ENCODE peak calls at places on chromosome 19, in four cellular contexts. One of them, this sample, is unnamed.
A peak's percentile ranks its signal among the peaks of the same experiment; 100 is the strongest.

GRCh38 chr19:15452111-15453047 is 2.6 kb upstream of the WIZ start:
- DNase-seq in AG09319: peak; percentile 54
- DNase-seq in SK-N-SH: peak; percentile 98
- DNase-seq in IMR-90: peak; percentile 58
- DNase-seq in this sample: peak; percentile 87

GRCh38 chr19:6616011-6616410 is 25.1 kb upstream of the CD70 start:
- DNase-seq in AG09319: no peak
- DNase-seq in SK-N-SH: no peak
- DNase-seq in IMR-90: no peak
- DNase-seq in this sample: no peak

GRCh38 chr19:13872695-13873389 is 4.1 kb upstream of the NANOS3 start:
- DNase-seq in AG09319: no peak
- DNase-seq in SK-N-SH: peak; percentile 43
- DNase-seq in IMR-90: no peak
- DNase-seq in this sample: no peak

GRCh38 chr19:5683177-5683886 is 2.5 kb downstream of the HSD11B1L start:
- DNase-seq in AG09319: no peak
- DNase-seq in SK-N-SH: no peak
- DNase-seq in IMR-90: no peak
- DNase-seq in this sample: no peak

GRCh38 chr19:48568345-48568886 is 16.4 kb downstream of the SULT2B1 start:
- DNase-seq in AG09319: peak; percentile 75
- DNase-seq in SK-N-SH: peak; percentile 68
- DNase-seq in IMR-90: peak; percentile 88
- DNase-seq in this sample: peak; percentile 87

GRCh38 chr19:3036119-3036794 is 7.2 kb upstream of the TLE2 start:
- DNase-seq in AG09319: peak; percentile 73
- DNase-seq in SK-N-SH: peak; percentile 94
- DNase-seq in IMR-90: peak; percentile 85
- DNase-seq in this sample: peak; percentile 91

GRCh38 chr19:49498475-49498874 is 2.2 kb downstream of the RPS11 start:
- DNase-seq in AG09319: no peak
- DNase-seq in SK-N-SH: no peak
- DNase-seq in IMR-90: no peak
- DNase-seq in this sample: no peak

GRCh38 chr19:50358483-50359431 is 6.7 kb downstream of the NAPSA start:
- DNase-seq in AG09319: no peak
- DNase-seq in SK-N-SH: peak; percentile 89
- DNase-seq in IMR-90: peak; percentile 20
- DNase-seq in this sample: peak; percentile 57

GRCh38 chr19:15280915-15281683 is 48.9 kb upstream of the EPHX3 start:
- DNase-seq in AG09319: no peak
- DNase-seq in SK-N-SH: peak; percentile 70
- DNase-seq in IMR-90: peak; percentile 89
- DNase-seq in this sample: peak; percentile 77

GRCh38 chr19:45200614-45201013 is 22.0 kb downstream of the BLOC1S3 start:
- DNase-seq in AG09319: peak; percentile 31
- DNase-seq in SK-N-SH: no peak
- DNase-seq in IMR-90: peak; percentile 57
- DNase-seq in this sample: no peak

GRCh38 chr19:49862411-49863253 is 4.7 kb downstream of the PNKP start:
- DNase-seq in AG09319: no peak
- DNase-seq in SK-N-SH: peak; percentile 77
- DNase-seq in IMR-90: no peak
- DNase-seq in this sample: no peak

GRCh38 chr19:2896694-2897093 is 4.0 kb upstream of the ZNF57 start:
- DNase-seq in AG09319: no peak
- DNase-seq in SK-N-SH: no peak
- DNase-seq in IMR-90: no peak
- DNase-seq in this sample: no peak

GRCh38 chr19:4933528-4933927 is 24.2 kb downstream of the UHRF1 start:
- DNase-seq in AG09319: no peak
- DNase-seq in SK-N-SH: no peak
- DNase-seq in IMR-90: no peak
- DNase-seq in this sample: no peak

GRCh38 chr19:53519431-53519830 is 18.5 kb upstream of the ZNF331 start:
- DNase-seq in AG09319: no peak
- DNase-seq in SK-N-SH: no peak
- DNase-seq in IMR-90: no peak
- DNase-seq in this sample: no peak

GRCh38 chr19:33500586-33500985 is 21.0 kb downstream of the PEPD start:
- DNase-seq in AG09319: no peak
- DNase-seq in SK-N-SH: no peak
- DNase-seq in IMR-90: no peak
- DNase-seq in this sample: no peak

GRCh38 chr19:34838248-34838647 is 65.2 kb upstream of the ZNF599 start:
- DNase-seq in AG09319: no peak
- DNase-seq in SK-N-SH: peak; percentile 69
- DNase-seq in IMR-90: no peak
- DNase-seq in this sample: no peak

GRCh38 chr19:48481846-48482639 is 12.9 kb downstream of the CYTH2 start:
- DNase-seq in AG09319: no peak
- DNase-seq in SK-N-SH: no peak
- DNase-seq in IMR-90: no peak
- DNase-seq in this sample: no peak

GRCh38 chr19:2289714-2290435 is 7.9 kb upstream of the PEAK3 start:
- DNase-seq in AG09319: no peak
- DNase-seq in SK-N-SH: no peak
- DNase-seq in IMR-90: no peak
- DNase-seq in this sample: peak; percentile 44

GRCh38 chr19:4709440-4710280 is 14.0 kb downstream of the DPP9 start:
- DNase-seq in AG09319: no peak
- DNase-seq in SK-N-SH: no peak
- DNase-seq in IMR-90: no peak
- DNase-seq in this sample: no peak

GRCh38 chr19:44845286-44845611 is 848 bp upstream of the NECTIN2 start:
- DNase-seq in AG09319: no peak
- DNase-seq in SK-N-SH: no peak
- DNase-seq in IMR-90: no peak
- DNase-seq in this sample: no peak

GRCh38 chr19:53183146-53183545 is 10.0 kb downstream of the ZNF665 start:
- DNase-seq in AG09319: no peak
- DNase-seq in SK-N-SH: no peak
- DNase-seq in IMR-90: peak; percentile 66
- DNase-seq in this sample: no peak

GRCh38 chr19:27776020-27776419 is 1436.9 kb downstream of the UQCRFS1 start:
- DNase-seq in AG09319: no peak
- DNase-seq in SK-N-SH: no peak
- DNase-seq in IMR-90: peak; percentile 31
- DNase-seq in this sample: no peak

GRCh38 chr19:51441410-51442390 is 16.6 kb downstream of the SIGLEC8 start:
- DNase-seq in AG09319: no peak
- DNase-seq in SK-N-SH: no peak
- DNase-seq in IMR-90: no peak
- DNase-seq in this sample: no peak

GRCh38 chr19:8641908-8642547 is 11.6 kb downstream of the NFILZ start:
- DNase-seq in AG09319: no peak
- DNase-seq in SK-N-SH: peak; percentile 44
- DNase-seq in IMR-90: peak; percentile 65
- DNase-seq in this sample: no peak

GRCh38 chr19:52022193-52022592 is 6.0 kb downstream of the ZNF614 start:
- DNase-seq in AG09319: no peak
- DNase-seq in SK-N-SH: no peak
- DNase-seq in IMR-90: no peak
- DNase-seq in this sample: no peak

DNA sequence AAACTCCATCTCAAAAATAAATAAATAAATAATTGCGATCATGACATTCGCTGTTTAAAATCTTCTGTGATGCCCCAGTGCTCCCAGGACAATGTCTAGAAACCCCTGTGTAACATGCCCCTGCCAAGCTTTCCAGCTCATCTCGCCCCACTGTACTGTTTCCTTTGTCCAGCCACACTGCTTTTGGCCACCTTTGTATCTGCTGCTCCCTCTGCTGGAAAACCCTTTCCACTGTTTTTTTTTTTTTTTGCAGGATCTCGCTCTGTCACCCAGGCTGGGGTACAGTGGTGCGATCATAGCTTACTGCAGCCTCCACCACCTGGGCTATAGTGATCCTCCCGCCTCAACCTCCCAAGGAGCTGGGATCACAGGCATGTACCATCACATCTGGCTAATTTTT is 7.5 kb downstream of the PLAUR start:
- DNase-seq in AG09319: no peak
- DNase-seq in SK-N-SH: peak; percentile 36
- DNase-seq in IMR-90: no peak
- DNase-seq in this sample: no peak
- TF ChIP-seq CTCF in AG09319: peak; percentile 31
- TF ChIP-seq CTCF in SK-N-SH: peak; percentile 52
- TF ChIP-seq CTCF in IMR-90: peak; percentile 39
- TF ChIP-seq CTCF in this sample: no peak

DNA sequence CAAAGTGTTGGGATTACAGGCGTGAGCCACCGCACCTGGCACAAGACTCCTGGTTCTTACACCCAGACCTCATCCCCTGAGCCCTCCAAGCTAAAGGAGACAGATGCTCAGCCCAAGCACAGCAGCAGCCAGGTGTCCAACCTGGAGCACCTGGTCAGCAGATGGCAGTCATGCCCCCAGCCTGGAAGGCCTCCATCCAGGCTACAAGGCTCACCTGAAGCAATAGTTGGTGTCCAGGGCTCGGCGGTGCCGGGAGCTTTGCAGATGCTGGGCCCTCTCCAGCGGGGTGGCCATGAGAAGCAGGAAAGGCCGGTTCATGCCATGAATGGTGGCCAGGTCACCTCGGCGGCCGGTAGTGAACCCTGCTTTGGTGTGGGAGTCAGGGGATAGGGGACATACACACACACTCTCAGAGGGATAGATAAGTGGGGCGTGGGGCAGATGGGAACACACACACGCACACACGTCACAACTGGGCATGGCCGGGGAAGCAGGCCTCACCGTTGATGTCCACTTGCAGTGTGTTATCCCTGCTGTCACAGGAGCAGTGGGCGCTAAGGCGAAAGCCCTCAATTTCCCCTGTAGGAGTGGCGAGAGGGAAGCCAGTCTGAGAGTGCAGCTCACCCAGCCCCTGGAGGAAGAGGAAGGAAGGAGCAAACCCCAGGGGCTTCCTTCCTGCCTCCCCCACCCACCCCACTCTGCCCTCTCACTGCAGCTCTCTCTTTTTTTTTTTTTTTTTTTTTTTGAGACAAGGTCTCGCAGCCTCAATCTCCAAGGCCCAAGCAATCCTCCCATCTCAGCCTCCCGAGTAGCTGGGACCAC is 11.8 kb downstream of the TGFB1 start:
- DNase-seq in AG09319: no peak
- DNase-seq in SK-N-SH: peak; percentile 8
- DNase-seq in IMR-90: no peak
- DNase-seq in this sample: no peak
- TF ChIP-seq CTCF in AG09319: no peak
- TF ChIP-seq CTCF in SK-N-SH: no peak
- TF ChIP-seq CTCF in IMR-90: no peak
- TF ChIP-seq CTCF in this sample: no peak

GRCh38 chr19:39407644-39408391 is 1.2 kb downstream of the ZFP36 start:
- DNase-seq in AG09319: no peak
- DNase-seq in SK-N-SH: no peak
- DNase-seq in IMR-90: no peak
- DNase-seq in this sample: peak; percentile 67

GRCh38 chr19:39405261-39405912 is 1.3 kb upstream of the ZFP36 start:
- DNase-seq in AG09319: no peak
- DNase-seq in SK-N-SH: no peak
- DNase-seq in IMR-90: no peak
- DNase-seq in this sample: peak; percentile 27

GRCh38 chr19:39405930-39406655 is 554 bp upstream of the ZFP36 start:
- DNase-seq in AG09319: no peak
- DNase-seq in SK-N-SH: no peak
- DNase-seq in IMR-90: no peak
- DNase-seq in this sample: no peak

GRCh38 chr19:39407394-39407643 is 672 bp downstream of the ZFP36 start:
- DNase-seq in AG09319: no peak
- DNase-seq in SK-N-SH: no peak
- DNase-seq in IMR-90: no peak
- DNase-seq in this sample: peak; percentile 56

GRCh38 chr19:39406656-39407393 is at the start of gene ZFP36:
- DNase-seq in AG09319: peak; percentile 87
- DNase-seq in SK-N-SH: peak; percentile 94
- DNase-seq in IMR-90: peak; percentile 83
- DNase-seq in this sample: peak; percentile 92
- TF ChIP-seq CTCF in AG09319: no peak
- TF ChIP-seq CTCF in SK-N-SH: peak; percentile 14
- TF ChIP-seq CTCF in IMR-90: no peak
- TF ChIP-seq CTCF in this sample: no peak

GRCh38 chr19:23437901-23438300 is 42.6 kb upstream of the ZNF91 start:
- DNase-seq in AG09319: no peak
- DNase-seq in SK-N-SH: no peak
- DNase-seq in IMR-90: no peak
- DNase-seq in this sample: no peak

GRCh38 chr19:23439623-23440022 is 44.4 kb upstream of the ZNF91 start:
- DNase-seq in AG09319: no peak
- DNase-seq in SK-N-SH: no peak
- DNase-seq in IMR-90: no peak
- DNase-seq in this sample: no peak

GRCh38 chr19:23436944-23437343 is 41.7 kb upstream of the ZNF91 start:
- DNase-seq in AG09319: no peak
- DNase-seq in SK-N-SH: no peak
- DNase-seq in IMR-90: no peak
- DNase-seq in this sample: no peak

GRCh38 chr19:23440207-23440606 is 44.9 kb upstream of the ZNF91 start:
- DNase-seq in AG09319: no peak
- DNase-seq in SK-N-SH: peak; percentile 30
- DNase-seq in IMR-90: no peak
- DNase-seq in this sample: no peak

GRCh38 chr19:23440791-23441190 is 45.5 kb upstream of the ZNF91 start:
- DNase-seq in AG09319: no peak
- DNase-seq in SK-N-SH: peak; percentile 39
- DNase-seq in IMR-90: no peak
- DNase-seq in this sample: no peak
- TF ChIP-seq CTCF in AG09319: no peak
- TF ChIP-seq CTCF in SK-N-SH: peak; percentile 48
- TF ChIP-seq CTCF in IMR-90: no peak
- TF ChIP-seq CTCF in this sample: no peak

GRCh38 chr19:28980236-28980868 is 232.6 kb downstream of the UQCRFS1 start:
- DNase-seq in AG09319: no peak
- DNase-seq in SK-N-SH: no peak
- DNase-seq in IMR-90: peak; percentile 68
- DNase-seq in this sample: no peak

GRCh38 chr19:28981994-28982393 is 231.0 kb downstream of the UQCRFS1 start:
- DNase-seq in AG09319: no peak
- DNase-seq in SK-N-SH: no peak
- DNase-seq in IMR-90: no peak
- DNase-seq in this sample: no peak

GRCh38 chr19:28972144-28972543 is 240.8 kb downstream of the UQCRFS1 start:
- DNase-seq in AG09319: no peak
- DNase-seq in SK-N-SH: no peak
- DNase-seq in IMR-90: no peak
- DNase-seq in this sample: no peak

GRCh38 chr19:28977826-28978225 is 235.1 kb downstream of the UQCRFS1 start:
- DNase-seq in AG09319: no peak
- DNase-seq in SK-N-SH: no peak
- DNase-seq in IMR-90: no peak
- DNase-seq in this sample: no peak
- TF ChIP-seq CTCF in AG09319: peak; percentile 4
- TF ChIP-seq CTCF in SK-N-SH: peak; percentile 33
- TF ChIP-seq CTCF in IMR-90: no peak
- TF ChIP-seq CTCF in this sample: no peak

This sample was measured in lung.